ENCODE peak calls at places on chromosomes 4 and X, in six cellular contexts. F, K, Q, U, G and H are unnamed samples. For H3K36me3, the result is how much of the 10 kb centered on the place peaks cover.

GRCh38 chrX:17440258-17440657 is 65.3 kb downstream of the NHS start:
- DNase-seq in G (no peak), K (no peak), Q (no peak), U (no peak), F (no peak), H (no peak)

GRCh38 chrX:97763391-97763790 is 879.7 kb downstream of the RPA4 start:
- DNase-seq in K (no peak), G (no peak), F (no peak), Q (no peak), U (no peak), H (no peak)

GRCh38 chr4:21795091-21795490 is 153.5 kb downstream of the KCNIP4 start:
- DNase-seq in F (peak), G (no peak), U (no peak), Q (no peak), K (no peak), H (no peak)

GRCh38 chr4:137266511-137266910 is 265.8 kb downstream of the PCDH18 start:
- DNase-seq in F (no peak), Q (no peak), G (no peak), U (no peak), K (no peak), H (no peak)

GRCh38 chrX:9644335-9644734 is 121.3 kb downstream of the GPR143 start:
- DNase-seq in G (no peak), K (no peak), F (no peak), Q (no peak), U (peak), H (no peak)

GRCh38 chr4:73976716-73977115 is 5.1 kb downstream of the PF4 start:
- DNase-seq in U (no peak), G (no peak), Q (no peak), F (peak), K (no peak), H (no peak)

GRCh38 chr4:124846306-124846705 is 133.8 kb upstream of the ANKRD50 start:
- DNase-seq in Q (no peak), K (no peak), G (no peak), F (no peak), U (no peak), H (no peak)

GRCh38 chr4:42490015-42490414 is 92.7 kb downstream of the SHISA3 start:
- DNase-seq in U (no peak), G (no peak), F (no peak), Q (no peak), K (no peak), H (no peak)

GRCh38 chr4:185730387-185730786 is 81.6 kb downstream of the SORBS2 start:
- DNase-seq in U (no peak), G (peak), K (no peak), Q (no peak), F (no peak), H (no peak)

GRCh38 chrX:96433409-96434122 is 251.1 kb upstream of the DIAPH2 start:
- DNase-seq in Q (no peak), G (no peak), K (no peak), F (no peak), U (no peak), H (no peak)

GRCh38 chr4:178165251-178165650 is 723.0 kb upstream of the AGA start:
- DNase-seq in U (no peak), Q (no peak), F (no peak), K (no peak), G (no peak), H (no peak)

GRCh38 chr4:92516450-92516849 is 212.7 kb downstream of the GRID2 start:
- DNase-seq in K (no peak), U (no peak), Q (no peak), G (no peak), F (no peak), H (no peak)

GRCh38 chrX:22389544-22390243 is 117.0 kb downstream of the CBLL2 start:
- DNase-seq in K (no peak), U (no peak), Q (no peak), F (peak), G (no peak), H (no peak)

GRCh38 chrX:131734621-131735020 is 190.7 kb downstream of the OR13H1 start:
- DNase-seq in K (no peak), F (peak), Q (no peak), U (no peak), G (peak), H (no peak)

GRCh38 chr4:99679204-99679603 is 21.6 kb upstream of the C4orf54 start:
- DNase-seq in F (no peak), Q (peak), U (no peak), G (no peak), K (peak), H (no peak)

GRCh38 chrX:41085883-41086626 is 810 bp downstream of the USP9X start:
- DNase-seq in U (peak), Q (peak), G (peak), F (peak), K (peak), H (peak)

GRCh38 chr4:151227731-151228130 is 49.2 kb upstream of the PRSS48 start:
- DNase-seq in Q (peak), F (peak), U (no peak), K (no peak), G (no peak), H (no peak)

GRCh38 chr4:38124961-38125360 is 164.8 kb downstream of the PTTG2 start:
- DNase-seq in K (no peak), U (no peak), Q (no peak), G (no peak), F (no peak), H (no peak)

GRCh38 chrX:9614016-9614415 is 149.2 kb downstream of the TBL1X start:
- DNase-seq in U (no peak), Q (no peak), G (no peak), K (no peak), F (peak), H (no peak)

GRCh38 chr4:118557298-118557851 is 127.8 kb upstream of the METTL14 start:
- DNase-seq in K (no peak), G (no peak), Q (no peak), F (peak), U (no peak), H (no peak)

GRCh38 chr4:22508376-22508775 is 7.5 kb downstream of the ADGRA3 start:
- DNase-seq in K (no peak), U (no peak), G (no peak), Q (no peak), F (peak), H (no peak)

GRCh38 chr4:56656346-56656643 is 24.8 kb downstream of the HOPX start:
- DNase-seq in F (no peak), Q (peak), U (peak), K (no peak), G (peak), H (peak)

GRCh38 chr4:104394409-104394813 is 100.3 kb downstream of the CXXC4 start:
- DNase-seq in Q (peak), K (no peak), F (no peak), U (no peak), G (no peak), H (no peak)

GRCh38 chr4:5953003-5953951 is 60.4 kb upstream of the CRMP1 start:
- DNase-seq in G (no peak), U (no peak), K (no peak), Q (no peak), F (no peak), H (peak)

GRCh38 chr4:181662383-181662782 is 580.8 kb upstream of the TENM3 start:
- DNase-seq in G (no peak), K (no peak), U (no peak), F (peak), Q (no peak), H (no peak)

GRCh38 chrX:39972340-39972739 is 125.4 kb downstream of the BCOR start:
- DNase-seq in F (peak), Q (no peak), K (no peak), U (no peak), G (no peak), H (no peak)

GRCh38 chr4:13240066-13240465 is 244.1 kb downstream of the RAB28 start:
- DNase-seq in Q (no peak), K (no peak), U (no peak), F (no peak), G (no peak), H (no peak)

GRCh38 chr4:17511950-17512795 is at the start of gene QDPR:
- DNase-seq in U (peak), K (peak), Q (peak), F (peak), G (peak), H (peak)

GRCh38 chrX:37603938-37604409 is 32.5 kb downstream of the LANCL3 start:
- DNase-seq in Q (no peak), K (no peak), U (no peak), F (no peak), G (no peak), H (no peak)

GRCh38 chr4:142557220-142557801 is 288.8 kb downstream of the INPP4B start:
- DNase-seq in Q (no peak), K (no peak), F (no peak), U (no peak), G (no peak), H (no peak)

GRCh38 chr4:130648570-130648969 is 1552.6 kb downstream of the C4orf33 start:
- DNase-seq in Q (no peak), G (peak), F (no peak), U (no peak), K (no peak), H (no peak)

GRCh38 chrX:115960440-115961084 is 210.0 kb upstream of the AGTR2 start:
- DNase-seq in Q (peak), F (no peak), K (no peak), U (no peak), G (no peak), H (peak)

GRCh38 chr4:24559889-24560288 is 24.5 kb downstream of the DHX15 start:
- DNase-seq in F (peak), U (no peak), G (no peak), K (no peak), Q (no peak), H (no peak)
- H3K36me3 ChIP-seq in F (under half), U (under half), G (under half), K (under half), Q (under half), H (half or more)

GRCh38 chr4:7829687-7830580 is 109.7 kb downstream of the AFAP1 start:
- DNase-seq in G (no peak), U (no peak), K (no peak), Q (no peak), F (no peak), H (no peak)
- H3K36me3 ChIP-seq in G (under half), U (under half), K (under half), Q (under half), F (under half), H (half or more)

GRCh38 chr4:7864685-7865084 is 75.0 kb downstream of the AFAP1 start:
- DNase-seq in Q (no peak), G (no peak), U (no peak), F (no peak), K (no peak), H (no peak)
- H3K36me3 ChIP-seq in Q (under half), G (under half), U (under half), F (under half), K (under half), H (half or more)

DNA sequence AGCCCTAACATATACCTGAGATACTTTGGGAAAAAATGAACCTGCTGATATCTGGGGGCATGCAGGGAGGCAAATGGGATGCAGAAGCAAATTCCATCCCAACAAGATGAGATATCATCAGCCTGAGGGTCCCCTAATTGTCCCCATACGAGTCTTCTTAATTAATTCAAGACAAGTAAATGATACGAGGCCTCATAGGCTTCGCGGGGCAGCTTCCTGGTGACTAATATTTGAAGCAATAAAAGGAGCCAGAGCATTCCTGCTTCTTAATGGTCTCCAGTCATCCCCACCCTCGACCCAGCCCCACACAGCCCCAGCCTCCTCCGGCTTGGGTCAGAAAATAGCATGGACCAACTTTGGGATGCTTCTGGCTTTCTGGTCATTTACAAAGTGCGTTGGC is 99.6 kb upstream of the MSX1 start:
- DNase-seq in K (no peak), G (no peak), F (no peak), Q (no peak), U (no peak), H (no peak)
- H3K36me3 ChIP-seq in K (under half), G (under half), F (under half), Q (under half), U (under half), H (under half)